ENCODE peak calls at places on chromosomes 3 and 15, in ten cellular contexts. W is fibroblast of lung; L is H9; O is brain microvascular endothelial cell; X is HCT116; G is SK-N-MC; Q is CD4-positive, alpha-beta memory T cell; H is AG04450; A is naive thymus-derived CD4-positive, alpha-beta T cell; M is endothelial cell of umbilical vein. U is an unnamed sample.

GRCh38 chr15:63035977-63036376 is 6.6 kb upstream of the TPM1 start:
- DNase-seq in W (no peak), L (no peak), O (no peak), X (no peak), G (no peak), Q (no peak), H (no peak), A (no peak), M (no peak), U (no peak)

GRCh38 chr15:41465822-41466421 is 27.8 kb upstream of the ITPKA start:
- DNase-seq in W (peak), L (no peak), O (peak), X (peak), G (peak), Q (no peak), H (peak), A (peak), M (peak), U (no peak)

GRCh38 chr3:30428251-30428650 is 178.2 kb upstream of the TGFBR2 start:
- DNase-seq in W (peak), L (no peak), O (peak), X (no peak), G (no peak), Q (no peak), H (no peak), A (no peak), M (no peak), U (no peak)

GRCh38 chr3:64983583-64984359 is 296.0 kb upstream of the ADAMTS9 start:
- DNase-seq in W (no peak), L (no peak), O (no peak), X (no peak), G (no peak), Q (no peak), H (no peak), A (no peak), M (no peak), U (no peak)

GRCh38 chr3:122023335-122023734 is 1.3 kb upstream of the ILDR1 start:
- DNase-seq in W (no peak), L (no peak), O (no peak), X (no peak), G (no peak), Q (no peak), H (no peak), A (no peak), M (no peak), U (no peak)

GRCh38 chr15:44194397-44195150 is 497 bp downstream of the FRMD5 start:
- DNase-seq in W (peak), L (no peak), O (peak), X (no peak), G (no peak), Q (peak), H (peak), A (peak), M (peak), U (peak)

GRCh38 chr3:127820871-127821853 is 1.2 kb downstream of the MGLL start:
- DNase-seq in W (peak), L (no peak), O (no peak), X (no peak), G (no peak), Q (no peak), H (no peak), A (no peak), M (peak), U (no peak)

GRCh38 chr15:61828860-61829513 is 231.3 kb downstream of the VPS13C start:
- DNase-seq in W (peak), L (no peak), O (no peak), X (no peak), G (no peak), Q (no peak), H (no peak), A (no peak), M (no peak), U (no peak)

GRCh38 chr3:195208183-195208582 is 62.8 kb downstream of the XXYLT1 start:
- DNase-seq in W (no peak), L (no peak), O (no peak), X (no peak), G (no peak), Q (no peak), H (no peak), A (no peak), M (no peak), U (no peak)

GRCh38 chr3:50408445-50408953 is 49.2 kb upstream of the TMEM115 start:
- DNase-seq in W (no peak), L (no peak), O (no peak), X (no peak), G (no peak), Q (no peak), H (no peak), A (no peak), M (no peak), U (no peak)

GRCh38 chr3:122691195-122691594 is 10.6 kb downstream of the PARP14 start:
- DNase-seq in W (peak), L (no peak), O (peak), X (no peak), G (no peak), Q (no peak), H (peak), A (no peak), M (peak), U (no peak)

GRCh38 chr3:177306252-177306651 is 109.0 kb upstream of the TBL1XR1 start:
- DNase-seq in W (peak), L (no peak), O (peak), X (no peak), G (no peak), Q (no peak), H (no peak), A (no peak), M (peak), U (peak)

GRCh38 chr15:66841953-66842681 is 140.1 kb downstream of the SMAD6 start:
- DNase-seq in W (peak), L (no peak), O (peak), X (peak), G (no peak), Q (no peak), H (peak), A (no peak), M (peak), U (peak)

GRCh38 chr3:139561959-139562676 is 22.6 kb upstream of the RBP1 start:
- DNase-seq in W (peak), L (peak), O (peak), X (peak), G (no peak), Q (no peak), H (peak), A (no peak), M (peak), U (no peak)

GRCh38 chr3:70072180-70072579 is 72.6 kb downstream of the SAMMSON start:
- DNase-seq in W (peak), L (no peak), O (no peak), X (no peak), G (no peak), Q (no peak), H (no peak), A (no peak), M (peak), U (no peak)

GRCh38 chr3:30007668-30008067 is 598.7 kb upstream of the TGFBR2 start:
- DNase-seq in W (no peak), L (no peak), O (no peak), X (no peak), G (no peak), Q (no peak), H (no peak), A (no peak), M (peak), U (no peak)

GRCh38 chr3:115325539-115325938 is 178.5 kb upstream of the ZBTB20 start:
- DNase-seq in W (peak), L (peak), O (peak), X (no peak), G (no peak), Q (no peak), H (peak), A (no peak), M (peak), U (no peak)

GRCh38 chr3:179957264-179957845 is 79.4 kb downstream of the PEX5L start:
- DNase-seq in W (no peak), L (no peak), O (no peak), X (no peak), G (no peak), Q (no peak), H (no peak), A (no peak), M (no peak), U (no peak)

GRCh38 chr15:68157074-68157473 is 48.1 kb downstream of the CALML4 start:
- DNase-seq in W (no peak), L (no peak), O (no peak), X (no peak), G (no peak), Q (no peak), H (no peak), A (no peak), M (no peak), U (no peak)

GRCh38 chr3:129777806-129778205 is 115.7 kb downstream of the TMCC1 start:
- DNase-seq in W (no peak), L (no peak), O (peak), X (no peak), G (no peak), Q (no peak), H (no peak), A (no peak), M (peak), U (no peak)
- H3K27ac ChIP-seq in W (no peak), L (no peak), O (no peak), X (no peak), G (no peak), Q (no peak), H (no peak), A (no peak), M (no peak), U (no peak)

GRCh38 chr3:32487781-32488526 is 14.7 kb downstream of the CMTM6 start:
- DNase-seq in W (no peak), L (no peak), O (no peak), X (no peak), G (no peak), Q (no peak), H (no peak), A (no peak), M (peak), U (no peak)
- H3K27ac ChIP-seq in W (no peak), L (no peak), O (no peak), X (no peak), G (no peak), Q (no peak), H (no peak), A (no peak), M (no peak), U (no peak)

GRCh38 chr3:8869613-8870012 is 93.7 kb downstream of the RAD18 start:
- DNase-seq in W (peak), L (no peak), O (peak), X (peak), G (no peak), Q (no peak), H (peak), A (no peak), M (peak), U (peak)
- H3K27ac ChIP-seq in W (peak), L (no peak), O (peak), X (peak), G (no peak), Q (no peak), H (peak), A (no peak), M (peak), U (peak)

GRCh38 chr3:12934431-12934830 is 93.1 kb upstream of the RPL32 start:
- DNase-seq in W (peak), L (no peak), O (peak), X (no peak), G (no peak), Q (no peak), H (no peak), A (no peak), M (no peak), U (no peak)
- H3K27ac ChIP-seq in W (no peak), L (no peak), O (no peak), X (no peak), G (no peak), Q (no peak), H (no peak), A (no peak), M (no peak), U (no peak)

DNA sequence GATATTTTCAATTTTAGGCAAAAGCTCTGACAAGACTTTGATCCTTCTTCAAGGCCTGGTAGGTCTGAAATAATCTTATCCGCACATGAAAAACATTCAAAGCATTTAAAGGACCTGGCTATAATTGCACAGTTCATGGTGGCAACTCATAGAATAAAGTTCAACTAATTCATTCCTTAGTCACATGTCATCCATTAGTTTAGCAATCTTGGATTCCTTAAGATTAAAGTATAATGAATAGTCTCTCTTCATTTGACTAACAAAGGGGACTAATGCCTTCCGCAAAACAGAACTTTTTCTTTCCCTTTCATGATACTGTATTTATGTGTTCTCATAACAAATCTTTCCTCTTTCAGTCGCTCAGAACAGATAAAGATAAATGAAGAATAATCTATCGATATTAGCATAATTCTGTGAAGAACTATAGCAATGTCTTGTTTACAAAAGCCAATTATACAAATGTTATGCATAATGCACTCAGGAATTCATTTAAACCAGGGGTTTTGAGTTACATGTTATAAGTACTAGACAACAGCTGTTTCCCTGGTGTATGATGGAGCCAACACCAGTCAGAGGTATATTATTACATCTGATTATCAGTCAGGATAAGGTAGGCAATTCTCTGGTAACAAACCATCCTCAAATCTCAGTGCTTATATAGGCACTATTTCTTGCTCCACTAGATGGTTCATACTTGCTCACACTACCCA is 172.5 kb downstream of the POTEB3 start:
- DNase-seq in W (no peak), L (no peak), O (no peak), X (no peak), G (no peak), Q (no peak), H (no peak), A (no peak), M (no peak), U (no peak)
- H3K27ac ChIP-seq in W (no peak), L (no peak), O (no peak), X (no peak), G (no peak), Q (no peak), H (no peak), A (no peak), M (no peak), U (no peak)

DNA sequence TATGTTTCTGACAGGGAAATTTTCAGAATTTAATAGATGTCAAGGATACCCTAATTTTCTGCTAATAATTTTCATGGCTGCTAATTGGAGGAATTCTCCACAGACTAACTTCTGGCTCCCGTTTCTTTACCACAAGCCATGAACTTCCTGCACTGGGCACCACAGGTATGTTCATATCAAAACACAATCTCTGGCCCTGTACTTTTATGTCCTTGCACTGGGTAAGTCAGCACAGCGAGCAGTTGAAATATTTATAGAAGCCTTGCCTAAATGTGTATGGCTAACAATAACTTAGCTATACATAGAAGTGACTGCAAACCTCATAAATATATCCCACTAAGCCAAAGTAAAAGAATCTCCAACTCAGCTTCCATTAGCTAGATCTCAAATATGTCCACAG is 246.9 kb downstream of the ZIC1 start:
- DNase-seq in W (no peak), L (no peak), O (peak), X (no peak), G (no peak), Q (no peak), H (no peak), A (no peak), M (no peak), U (no peak)
- H3K27ac ChIP-seq in W (no peak), L (no peak), O (no peak), X (no peak), G (no peak), Q (no peak), H (no peak), A (no peak), M (no peak), U (no peak)

GRCh38 chr15:32910839-32911238 is 193.0 kb downstream of the GREM1 start:
- DNase-seq in W (no peak), L (no peak), O (no peak), X (no peak), G (no peak), Q (no peak), H (no peak), A (no peak), M (no peak), U (no peak)

GRCh38 chr15:32908921-32909320 is 191.1 kb downstream of the GREM1 start:
- DNase-seq in W (peak), L (no peak), O (peak), X (no peak), G (no peak), Q (no peak), H (no peak), A (no peak), M (no peak), U (no peak)

GRCh38 chr15:32908135-32908801 is 190.5 kb downstream of the GREM1 start:
- DNase-seq in W (peak), L (no peak), O (peak), X (no peak), G (no peak), Q (no peak), H (peak), A (no peak), M (peak), U (no peak)

GRCh38 chr15:32905481-32905880 is 187.7 kb downstream of the GREM1 start:
- DNase-seq in W (no peak), L (no peak), O (no peak), X (no peak), G (no peak), Q (no peak), H (no peak), A (no peak), M (no peak), U (no peak)

DNA sequence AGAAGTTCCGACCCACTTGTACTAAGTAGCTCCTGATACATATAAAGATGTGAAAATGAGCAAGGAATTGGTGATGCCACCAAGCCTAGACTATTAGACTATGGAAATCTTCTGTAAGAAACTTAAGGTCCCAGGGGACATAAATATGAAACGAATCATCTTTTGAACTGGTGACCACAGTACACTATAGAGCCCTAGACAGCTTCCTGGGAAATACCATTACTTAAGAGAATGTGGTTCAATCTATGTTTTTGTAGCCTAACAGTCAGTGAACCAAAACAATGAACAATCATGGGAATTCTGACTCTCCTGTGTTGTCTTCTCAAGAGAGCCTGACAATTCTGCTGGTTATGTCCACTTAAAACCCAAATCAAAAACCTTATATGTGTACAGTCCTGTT is 191.6 kb downstream of the GREM1 start:
- DNase-seq in W (peak), L (no peak), O (peak), X (no peak), G (no peak), Q (no peak), H (no peak), A (no peak), M (peak), U (no peak)
- H3K27ac ChIP-seq in W (peak), L (no peak), O (peak), X (no peak), G (no peak), Q (no peak), H (no peak), A (no peak), M (no peak), U (no peak)

GRCh38 chr3:158110658-158111018 is 749 bp downstream of the RSRC1 start:
- DNase-seq in W (no peak), L (no peak), O (no peak), X (no peak), G (no peak), Q (no peak), H (no peak), A (no peak), M (no peak), U (no peak)
- H3K27ac ChIP-seq in W (peak), L (no peak), O (no peak), X (peak), G (peak), Q (peak), H (peak), A (peak), M (no peak), U (peak)

GRCh38 chr3:14429237-14429636 is 26.8 kb downstream of the SLC6A6 start:
- DNase-seq in W (no peak), L (no peak), O (no peak), X (no peak), G (no peak), Q (peak), H (no peak), A (no peak), M (no peak), U (no peak)
- H3K27ac ChIP-seq in W (no peak), L (no peak), O (no peak), X (no peak), G (no peak), Q (peak), H (no peak), A (peak), M (no peak), U (no peak)

DNA sequence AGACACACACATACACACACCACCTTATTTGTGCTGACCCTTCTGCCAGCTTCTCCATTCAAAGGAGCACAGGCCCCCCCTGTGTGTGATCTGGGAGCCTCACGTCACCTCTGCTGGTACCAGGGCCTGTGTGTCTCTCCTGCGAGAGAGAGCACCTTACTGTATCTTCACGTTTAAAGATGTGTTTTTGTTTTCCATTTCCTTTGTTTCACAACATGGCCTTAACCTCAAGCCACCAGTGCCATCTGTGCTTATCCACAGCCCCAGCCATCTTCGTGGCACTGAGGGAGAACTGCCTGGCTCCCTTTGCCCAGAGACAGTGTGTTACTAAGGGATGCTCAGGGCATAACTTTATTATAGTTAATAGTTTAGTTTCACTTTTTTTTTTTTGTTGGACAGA is 52.3 kb downstream of the ABHD2 start:
- DNase-seq in W (no peak), L (no peak), O (no peak), X (no peak), G (no peak), Q (no peak), H (no peak), A (no peak), M (no peak), U (no peak)
- H3K27ac ChIP-seq in W (no peak), L (no peak), O (no peak), X (no peak), G (no peak), Q (no peak), H (no peak), A (no peak), M (no peak), U (no peak)